ENCODE peak calls at places on chromosomes 1 and 21, in five cellular contexts. M, Q, E, X and J are unnamed samples.

GRCh38 chr1:160460683-160461287 is 60.4 kb downstream of the VANGL2 start:
- DNase-seq in E (no peak), X (no peak), Q (no peak), M (no peak), J (no peak)

GRCh38 chr1:7644906-7645750 is 126.0 kb upstream of the VAMP3 start:
- DNase-seq in Q (no peak), E (peak; percentile 35), X (no peak), M (no peak), J (no peak)

GRCh38 chr1:241836944-241837343 is 11.1 kb upstream of the EXO1 start:
- DNase-seq in E (no peak), M (no peak), X (no peak), Q (no peak), J (no peak)

GRCh38 chr1:209652873-209653401 is 712 bp upstream of the LAMB3 start:
- DNase-seq in E (peak; percentile 39), Q (peak; percentile 50), X (peak; percentile 41), M (peak; percentile 100), J (peak; percentile 51)

GRCh38 chr21:44378646-44379581 is 25.5 kb downstream of the TRPM2 start:
- DNase-seq in Q (no peak), M (no peak), E (no peak), X (no peak), J (no peak)

GRCh38 chr1:1137256-1138045 is 21.6 kb upstream of the C1orf159 start:
- DNase-seq in X (peak; percentile 70), Q (no peak), E (no peak), M (no peak), J (no peak)

GRCh38 chr21:15272171-15272570 is 207.4 kb upstream of the NRIP1 start:
- DNase-seq in Q (no peak), X (no peak), M (peak; percentile 48), E (no peak), J (no peak)

GRCh38 chr1:172373864-172374263 is 46.6 kb upstream of the C1orf105 start:
- DNase-seq in X (no peak), E (no peak), Q (no peak), M (peak; percentile 40), J (peak; percentile 32)

GRCh38 chr1:6727535-6727934 is 25.9 kb upstream of the DNAJC11 start:
- DNase-seq in X (peak; percentile 28), E (peak; percentile 4), M (peak; percentile 70), Q (peak; percentile 63), J (peak; percentile 30)

GRCh38 chr1:160374291-160374690 is 7.4 kb downstream of the NHLH1 start:
- DNase-seq in X (no peak), E (no peak), Q (peak; percentile 9), M (peak; percentile 40), J (no peak)

GRCh38 chr1:109761227-109762038 is 2.3 kb downstream of the EPS8L3 start:
- DNase-seq in X (no peak), Q (no peak), M (no peak), E (no peak), J (no peak)

GRCh38 chr1:94713472-94714141 is 106.5 kb upstream of the SLC44A3 start:
- DNase-seq in M (peak; percentile 99), X (no peak), E (no peak), Q (peak; percentile 99), J (peak; percentile 91)

GRCh38 chr1:50704126-50704525 is 255.9 kb downstream of the FAF1 start:
- DNase-seq in X (no peak), E (peak; percentile 42), Q (peak; percentile 43), M (peak; percentile 53), J (peak; percentile 14)

GRCh38 chr1:222045816-222046215 is 303.9 kb upstream of the DUSP10 start:
- DNase-seq in M (no peak), X (no peak), E (no peak), Q (no peak), J (no peak)

GRCh38 chr1:41678141-41678878 is 193.8 kb upstream of the EDN2 start:
- DNase-seq in Q (peak; percentile 83), M (peak; percentile 81), E (no peak), X (no peak), J (peak; percentile 62)

GRCh38 chr1:59017501-59018231 is 233.8 kb upstream of the JUN start:
- DNase-seq in M (peak; percentile 60), Q (peak; percentile 65), E (no peak), X (no peak), J (peak; percentile 41)

GRCh38 chr1:983736-984475 is 2.0 kb upstream of the PERM1 start:
- DNase-seq in E (no peak), Q (no peak), X (peak; percentile 54), M (no peak), J (no peak)

GRCh38 chr1:156498447-156499193 is 2.0 kb downstream of the MEF2D start:
- DNase-seq in Q (peak; percentile 78), E (no peak), M (peak; percentile 11), X (no peak), J (no peak)

GRCh38 chr1:71464016-71464415 is 383.2 kb upstream of the ZRANB2 start:
- DNase-seq in X (no peak), E (no peak), M (peak; percentile 1), Q (peak; percentile 18), J (no peak)

GRCh38 chr1:158951956-158952355 is 20.6 kb downstream of the PYHIN1 start:
- DNase-seq in E (no peak), M (no peak), X (no peak), Q (no peak), J (no peak)

GRCh38 chr1:29333008-29333407 is 96.7 kb downstream of the PTPRU start:
- DNase-seq in M (no peak), X (no peak), E (no peak), Q (no peak), J (no peak)

GRCh38 chr1:10528066-10529014 is 53.6 kb downstream of the PEX14 start:
- DNase-seq in M (peak; percentile 93), X (no peak), E (no peak), Q (peak; percentile 97), J (peak; percentile 81)

GRCh38 chr1:211697356-211697755 is 21.9 kb upstream of the NEK2 start:
- DNase-seq in E (no peak), X (no peak), Q (no peak), M (no peak), J (no peak)

GRCh38 chr1:4063516-4063915 is 163.4 kb upstream of the C1orf174 start:
- DNase-seq in E (no peak), X (no peak), Q (no peak), M (no peak), J (no peak)

GRCh38 chr1:226731257-226731893 is 7.7 kb downstream of the ITPKB start:
- DNase-seq in M (no peak), Q (no peak), X (no peak), E (no peak), J (no peak)

GRCh38 chr1:169044296-169044695 is 62.2 kb upstream of the ATP1B1 start:
- DNase-seq in X (no peak), Q (peak; percentile 3), E (no peak), M (no peak), J (no peak)

GRCh38 chr21:43658094-43658725 is 1.1 kb downstream of the HSF2BP start:
- DNase-seq in E (no peak), X (no peak), Q (no peak), M (no peak), J (no peak)